ENCODE peak calls at places on chromosome 5, in ten cellular contexts. G is astrocyte of the spinal cord, Z is NCI-H1930, C is A172, Q is kidney, D is retina, R is anterior cingulate cortex, A is cortex of kidney, W is HL-60, P is EH. T is an unnamed sample.

GRCh38 chr5:73638344-73639095 is 12.5 kb downstream of the ARHGEF28 start:
- DNase-seq in G (peak), Z (peak), C (peak), Q (no peak), D (no peak), R (no peak), A (no peak), W (no peak), P (peak), T (no peak)

GRCh38 chr5:176737001-176737745 is 73.2 kb upstream of the UNC5A start:
- DNase-seq in G (no peak), Z (no peak), C (no peak), Q (peak), D (peak), R (no peak), A (no peak), W (no peak), P (no peak), T (no peak)

GRCh38 chr5:179269781-179270543 is 75.3 kb downstream of the ADAMTS2 start:
- DNase-seq in G (no peak), Z (no peak), C (no peak), Q (peak), D (no peak), R (no peak), A (no peak), W (no peak), P (peak), T (no peak)

GRCh38 chr5:156532921-156533320 is 206.0 kb downstream of the SGCD start:
- DNase-seq in G (no peak), Z (no peak), C (no peak), Q (no peak), D (no peak), R (no peak), A (no peak), W (no peak), P (no peak), T (no peak)

GRCh38 chr5:147661576-147661975 is 121.0 kb downstream of the JAKMIP2 start:
- DNase-seq in G (peak), Z (no peak), C (peak), Q (no peak), D (no peak), R (peak), A (no peak), W (no peak), P (peak), T (no peak)

GRCh38 chr5:56640763-56641406 is 174.5 kb upstream of the MAP3K1 start:
- DNase-seq in G (no peak), Z (no peak), C (no peak), Q (no peak), D (no peak), R (no peak), A (no peak), W (no peak), P (no peak), T (no peak)

GRCh38 chr5:73007051-73007450 is 51.2 kb downstream of the FCHO2 start:
- DNase-seq in G (no peak), Z (no peak), C (no peak), Q (no peak), D (no peak), R (no peak), A (no peak), W (no peak), P (peak), T (no peak)

GRCh38 chr5:143436871-143437270 is 33.4 kb upstream of the NR3C1 start:
- DNase-seq in G (no peak), Z (no peak), C (peak), Q (no peak), D (no peak), R (no peak), A (no peak), W (no peak), P (no peak), T (no peak)

GRCh38 chr5:144313147-144313726 is 142.6 kb downstream of the KCTD16 start:
- DNase-seq in G (no peak), Z (no peak), C (no peak), Q (no peak), D (no peak), R (no peak), A (no peak), W (no peak), P (no peak), T (no peak)

GRCh38 chr5:102720954-102721353 is 34.2 kb upstream of the PAM start:
- DNase-seq in G (no peak), Z (no peak), C (no peak), Q (no peak), D (no peak), R (no peak), A (no peak), W (no peak), P (no peak), T (no peak)

GRCh38 chr5:6674421-6674820 is 38.8 kb upstream of the TENT4A start:
- DNase-seq in G (no peak), Z (peak), C (no peak), Q (no peak), D (no peak), R (no peak), A (no peak), W (no peak), P (no peak), T (no peak)

GRCh38 chr5:138697720-138698360 is 55.4 kb upstream of the CTNNA1 start:
- DNase-seq in G (no peak), Z (no peak), C (no peak), Q (no peak), D (no peak), R (no peak), A (no peak), W (no peak), P (no peak), T (no peak)

GRCh38 chr5:148125641-148126040 is 42.7 kb upstream of the SPINK14 start:
- DNase-seq in G (peak), Z (no peak), C (peak), Q (no peak), D (no peak), R (no peak), A (no peak), W (no peak), P (peak), T (no peak)

GRCh38 chr5:10913846-10914245 is 152.8 kb upstream of the DAP start:
- DNase-seq in G (peak), Z (no peak), C (peak), Q (no peak), D (no peak), R (no peak), A (no peak), W (peak), P (peak), T (peak)

GRCh38 chr5:13331585-13331984 is 612.9 kb downstream of the DNAH5 start:
- DNase-seq in G (no peak), Z (no peak), C (no peak), Q (peak), D (no peak), R (no peak), A (no peak), W (no peak), P (no peak), T (no peak)

GRCh38 chr5:58459860-58460726 is at the start of gene PLK2:
- DNase-seq in G (peak), Z (peak), C (peak), Q (peak), D (peak), R (peak), A (no peak), W (peak), P (peak), T (peak)

GRCh38 chr5:160468576-160468975 is 46.9 kb downstream of the PTTG1 start:
- DNase-seq in G (no peak), Z (no peak), C (no peak), Q (no peak), D (no peak), R (no peak), A (no peak), W (no peak), P (no peak), T (no peak)

GRCh38 chr5:1001406-1002270 is 7.0 kb upstream of the NKD2 start:
- DNase-seq in G (no peak), Z (no peak), C (no peak), Q (peak), D (no peak), R (no peak), A (no peak), W (no peak), P (no peak), T (no peak)

GRCh38 chr5:124677376-124677998 is 69.0 kb downstream of the ZNF608 start:
- DNase-seq in G (no peak), Z (no peak), C (no peak), Q (no peak), D (no peak), R (peak), A (no peak), W (no peak), P (no peak), T (no peak)

GRCh38 chr5:19855929-19856328 is 132.1 kb downstream of the CDH18 start:
- DNase-seq in G (peak), Z (no peak), C (peak), Q (no peak), D (no peak), R (no peak), A (no peak), W (no peak), P (peak), T (no peak)

GRCh38 chr5:43889238-43889637 is 286.3 kb downstream of the NNT start:
- DNase-seq in G (no peak), Z (no peak), C (no peak), Q (no peak), D (no peak), R (no peak), A (no peak), W (no peak), P (no peak), T (no peak)

GRCh38 chr5:98769006-98769255 is 4.5 kb upstream of the RGMB start:
- DNase-seq in G (no peak), Z (peak), C (no peak), Q (no peak), D (peak), R (no peak), A (no peak), W (no peak), P (no peak), T (no peak)

GRCh38 chr5:112902561-112902960 is 19.5 kb downstream of the REEP5 start:
- DNase-seq in G (no peak), Z (no peak), C (no peak), Q (no peak), D (no peak), R (no peak), A (no peak), W (no peak), P (no peak), T (no peak)

GRCh38 chr5:2757563-2758311 is 6.3 kb upstream of the IRX2 start:
- DNase-seq in G (no peak), Z (no peak), C (no peak), Q (peak), D (peak), R (no peak), A (no peak), W (no peak), P (peak), T (no peak)

GRCh38 chr5:180371949-180372348 is 18.8 kb upstream of the GFPT2 start:
- DNase-seq in G (no peak), Z (no peak), C (no peak), Q (no peak), D (no peak), R (no peak), A (no peak), W (no peak), P (no peak), T (no peak)

GRCh38 chr5:68587181-68587580 is 371.6 kb downstream of the PIK3R1 start:
- DNase-seq in G (no peak), Z (no peak), C (no peak), Q (no peak), D (no peak), R (no peak), A (no peak), W (no peak), P (peak), T (no peak)

GRCh38 chr5:27377626-27378025 is 339.2 kb upstream of the CDH9 start:
- DNase-seq in G (no peak), Z (no peak), C (no peak), Q (no peak), D (no peak), R (no peak), A (no peak), W (no peak), P (no peak), T (no peak)

GRCh38 chr5:64295100-64295499 is 129.5 kb downstream of the RNF180 start:
- DNase-seq in G (no peak), Z (no peak), C (no peak), Q (no peak), D (peak), R (no peak), A (no peak), W (no peak), P (no peak), T (no peak)

GRCh38 chr5:177265395-177265794 is 38.1 kb downstream of the RAB24 start:
- DNase-seq in G (no peak), Z (no peak), C (no peak), Q (no peak), D (no peak), R (no peak), A (no peak), W (no peak), P (no peak), T (no peak)

GRCh38 chr5:148807845-148808244 is 18.6 kb upstream of the ADRB2 start:
- DNase-seq in G (peak), Z (no peak), C (no peak), Q (no peak), D (no peak), R (no peak), A (no peak), W (no peak), P (peak), T (no peak)

GRCh38 chr5:39713224-39713911 is 288.6 kb upstream of the DAB2 start:
- DNase-seq in G (no peak), Z (peak), C (no peak), Q (no peak), D (peak), R (no peak), A (no peak), W (peak), P (peak), T (peak)

GRCh38 chr5:135508496-135509005 is 27.2 kb downstream of the NEUROG1 start:
- DNase-seq in G (no peak), Z (no peak), C (no peak), Q (no peak), D (peak), R (no peak), A (no peak), W (no peak), P (no peak), T (no peak)

GRCh38 chr5:149257875-149258705 is 13.6 kb upstream of the AFAP1L1 start:
- DNase-seq in G (peak), Z (no peak), C (no peak), Q (no peak), D (no peak), R (no peak), A (no peak), W (no peak), P (peak), T (no peak)

GRCh38 chr5:134371834-134372340 is 518 bp downstream of the UBE2B start:
- DNase-seq in G (peak), Z (no peak), C (peak), Q (peak), D (peak), R (peak), A (no peak), W (no peak), P (peak), T (peak)

GRCh38 chr5:100535060-100536005 is at the start of gene FAM174A:
- DNase-seq in G (peak), Z (peak), C (peak), Q (peak), D (peak), R (peak), A (no peak), W (peak), P (peak), T (peak)

T was measured in AG09319.